ENCODE peak calls at places on chromosomes 6 and 20, in six cellular contexts. One of them, this sample, is unnamed.

GRCh38 chr6:2875840-2876207 is 27.3 kb downstream of the SERPINB9 start:
- DNase-seq in activated T-cell treated with anti-CD3 and anti-CD28 coated beads, Interleukin-2, amount 50 U/mL, for 72 hours: peak; percentile 58
- DNase-seq in stimulated activated CD8-positive, alpha-beta memory T cell treated with anti-CD3 and anti-CD28 coated beads, Interleukin-15, amount 100 ng/mL, for 1 hour: no peak
- DNase-seq in HTR-8/SVneo: no peak
- DNase-seq in A172: no peak
- DNase-seq in uterus: no peak
- DNase-seq in this sample: peak; percentile 42

GRCh38 chr6:169145476-169145875 is 108.2 kb downstream of the THBS2 start:
- DNase-seq in activated T-cell treated with anti-CD3 and anti-CD28 coated beads, Interleukin-2, amount 50 U/mL, for 72 hours: no peak
- DNase-seq in stimulated activated CD8-positive, alpha-beta memory T cell treated with anti-CD3 and anti-CD28 coated beads, Interleukin-15, amount 100 ng/mL, for 1 hour: no peak
- DNase-seq in HTR-8/SVneo: no peak
- DNase-seq in A172: no peak
- DNase-seq in uterus: no peak
- DNase-seq in this sample: no peak

GRCh38 chr6:65638047-65638831 is 68.8 kb downstream of the EYS start:
- DNase-seq in activated T-cell treated with anti-CD3 and anti-CD28 coated beads, Interleukin-2, amount 50 U/mL, for 72 hours: no peak
- DNase-seq in stimulated activated CD8-positive, alpha-beta memory T cell treated with anti-CD3 and anti-CD28 coated beads, Interleukin-15, amount 100 ng/mL, for 1 hour: no peak
- DNase-seq in HTR-8/SVneo: peak; percentile 4
- DNase-seq in A172: peak; percentile 53
- DNase-seq in uterus: no peak
- DNase-seq in this sample: no peak

GRCh38 chr6:30742316-30743098 is at the start of gene FLOT1:
- DNase-seq in activated T-cell treated with anti-CD3 and anti-CD28 coated beads, Interleukin-2, amount 50 U/mL, for 72 hours: peak; percentile 97
- DNase-seq in stimulated activated CD8-positive, alpha-beta memory T cell treated with anti-CD3 and anti-CD28 coated beads, Interleukin-15, amount 100 ng/mL, for 1 hour: peak; percentile 80
- DNase-seq in HTR-8/SVneo: peak; percentile 95
- DNase-seq in A172: peak; percentile 93
- DNase-seq in uterus: peak; percentile 96
- DNase-seq in this sample: peak; percentile 90

GRCh38 chr6:16585805-16586204 is 175.5 kb downstream of the ATXN1 start:
- DNase-seq in activated T-cell treated with anti-CD3 and anti-CD28 coated beads, Interleukin-2, amount 50 U/mL, for 72 hours: no peak
- DNase-seq in stimulated activated CD8-positive, alpha-beta memory T cell treated with anti-CD3 and anti-CD28 coated beads, Interleukin-15, amount 100 ng/mL, for 1 hour: no peak
- DNase-seq in HTR-8/SVneo: no peak
- DNase-seq in A172: no peak
- DNase-seq in uterus: peak; percentile 30
- DNase-seq in this sample: no peak

GRCh38 chr20:22905667-22906066 is 129.4 kb upstream of the SSTR4 start:
- DNase-seq in activated T-cell treated with anti-CD3 and anti-CD28 coated beads, Interleukin-2, amount 50 U/mL, for 72 hours: peak; percentile 2
- DNase-seq in stimulated activated CD8-positive, alpha-beta memory T cell treated with anti-CD3 and anti-CD28 coated beads, Interleukin-15, amount 100 ng/mL, for 1 hour: no peak
- DNase-seq in HTR-8/SVneo: no peak
- DNase-seq in A172: no peak
- DNase-seq in uterus: peak; percentile 19
- DNase-seq in this sample: peak; percentile 3

GRCh38 chr20:59305898-59306640 is 5.7 kb downstream of the EDN3 start:
- DNase-seq in activated T-cell treated with anti-CD3 and anti-CD28 coated beads, Interleukin-2, amount 50 U/mL, for 72 hours: no peak
- DNase-seq in stimulated activated CD8-positive, alpha-beta memory T cell treated with anti-CD3 and anti-CD28 coated beads, Interleukin-15, amount 100 ng/mL, for 1 hour: no peak
- DNase-seq in HTR-8/SVneo: no peak
- DNase-seq in A172: no peak
- DNase-seq in uterus: no peak
- DNase-seq in this sample: no peak

GRCh38 chr20:8571660-8572059 is 439.6 kb downstream of the PLCB1 start:
- DNase-seq in activated T-cell treated with anti-CD3 and anti-CD28 coated beads, Interleukin-2, amount 50 U/mL, for 72 hours: no peak
- DNase-seq in stimulated activated CD8-positive, alpha-beta memory T cell treated with anti-CD3 and anti-CD28 coated beads, Interleukin-15, amount 100 ng/mL, for 1 hour: no peak
- DNase-seq in HTR-8/SVneo: no peak
- DNase-seq in A172: no peak
- DNase-seq in uterus: no peak
- DNase-seq in this sample: no peak

GRCh38 chr20:49560646-49561045 is 7.3 kb downstream of the PTGIS start:
- DNase-seq in activated T-cell treated with anti-CD3 and anti-CD28 coated beads, Interleukin-2, amount 50 U/mL, for 72 hours: no peak
- DNase-seq in stimulated activated CD8-positive, alpha-beta memory T cell treated with anti-CD3 and anti-CD28 coated beads, Interleukin-15, amount 100 ng/mL, for 1 hour: no peak
- DNase-seq in HTR-8/SVneo: no peak
- DNase-seq in A172: no peak
- DNase-seq in uterus: no peak
- DNase-seq in this sample: no peak

This sample was measured in GM12891.